ENCODE peak calls at places on chromosomes 1 and 21, in seven cellular contexts. R is heart right ventricle, P is ovary, T is uterus, D is tibial nerve, O is fibroblast of lung, K is HL-60. L is an unnamed sample.

GRCh38 chr1:45327644-45328515 is 1.2 kb downstream of the HPDL start:
- DNase-seq in R (no peak), P (no peak), T (no peak), D (no peak), O (no peak), K (peak), L (no peak)

GRCh38 chr21:15797577-15798363 is 68.0 kb downstream of the USP25 start:
- DNase-seq in R (no peak), P (no peak), T (no peak), D (no peak), O (no peak), K (no peak), L (no peak)

GRCh38 chr1:156100205-156100995 is 14.1 kb upstream of the LMNA start:
- DNase-seq in R (no peak), P (peak), T (no peak), D (no peak), O (no peak), K (no peak), L (no peak)

GRCh38 chr1:167056529-167057296 is 33.5 kb downstream of the GPA33 start:
- DNase-seq in R (no peak), P (no peak), T (no peak), D (no peak), O (no peak), K (peak), L (no peak)

GRCh38 chr1:89545264-89546038 is 20.8 kb downstream of the LRRC8B start:
- DNase-seq in R (no peak), P (no peak), T (no peak), D (no peak), O (no peak), K (no peak), L (peak)

GRCh38 chr1:4734791-4735190 is 80.4 kb downstream of the AJAP1 start:
- DNase-seq in R (no peak), P (no peak), T (no peak), D (no peak), O (no peak), K (no peak), L (no peak)

GRCh38 chr1:56897150-56898004 is 42.8 kb downstream of the C8A start:
- DNase-seq in R (no peak), P (no peak), T (no peak), D (no peak), O (peak), K (no peak), L (peak)

GRCh38 chr1:22171951-22172715 is 29.2 kb upstream of the WNT4 start:
- DNase-seq in R (no peak), P (no peak), T (no peak), D (no peak), O (no peak), K (no peak), L (no peak)

GRCh38 chr1:32339363-32339978 is 3.4 kb upstream of the MARCKSL1 start:
- DNase-seq in R (no peak), P (no peak), T (no peak), D (no peak), O (peak), K (peak), L (peak)

GRCh38 chr1:152533327-152533938 is 19.2 kb downstream of the CRCT1 start:
- DNase-seq in R (no peak), P (no peak), T (no peak), D (no peak), O (no peak), K (peak), L (no peak)

GRCh38 chr1:161998811-161999210 is 24.9 kb downstream of the OLFML2B start:
- DNase-seq in R (no peak), P (no peak), T (no peak), D (no peak), O (no peak), K (no peak), L (peak)

GRCh38 chr1:169086603-169087455 is 19.7 kb upstream of the ATP1B1 start:
- DNase-seq in R (no peak), P (no peak), T (no peak), D (no peak), O (peak), K (no peak), L (peak)

GRCh38 chr1:20248954-20249612 is 41.6 kb upstream of the VWA5B1 start:
- DNase-seq in R (no peak), P (no peak), T (no peak), D (no peak), O (no peak), K (no peak), L (no peak)

GRCh38 chr1:221979461-221980032 is 237.7 kb upstream of the DUSP10 start:
- DNase-seq in R (no peak), P (no peak), T (no peak), D (no peak), O (no peak), K (no peak), L (no peak)

GRCh38 chr1:225657462-225657989 is 4.6 kb upstream of the ENAH start:
- DNase-seq in R (no peak), P (no peak), T (peak), D (no peak), O (peak), K (no peak), L (peak)

GRCh38 chr1:22288593-22289241 is 145.8 kb upstream of the WNT4 start:
- DNase-seq in R (no peak), P (no peak), T (no peak), D (no peak), O (no peak), K (no peak), L (no peak)

GRCh38 chr1:24180676-24181075 is 6.4 kb downstream of the IFNLR1 start:
- DNase-seq in R (no peak), P (no peak), T (no peak), D (no peak), O (no peak), K (no peak), L (no peak)

DNA sequence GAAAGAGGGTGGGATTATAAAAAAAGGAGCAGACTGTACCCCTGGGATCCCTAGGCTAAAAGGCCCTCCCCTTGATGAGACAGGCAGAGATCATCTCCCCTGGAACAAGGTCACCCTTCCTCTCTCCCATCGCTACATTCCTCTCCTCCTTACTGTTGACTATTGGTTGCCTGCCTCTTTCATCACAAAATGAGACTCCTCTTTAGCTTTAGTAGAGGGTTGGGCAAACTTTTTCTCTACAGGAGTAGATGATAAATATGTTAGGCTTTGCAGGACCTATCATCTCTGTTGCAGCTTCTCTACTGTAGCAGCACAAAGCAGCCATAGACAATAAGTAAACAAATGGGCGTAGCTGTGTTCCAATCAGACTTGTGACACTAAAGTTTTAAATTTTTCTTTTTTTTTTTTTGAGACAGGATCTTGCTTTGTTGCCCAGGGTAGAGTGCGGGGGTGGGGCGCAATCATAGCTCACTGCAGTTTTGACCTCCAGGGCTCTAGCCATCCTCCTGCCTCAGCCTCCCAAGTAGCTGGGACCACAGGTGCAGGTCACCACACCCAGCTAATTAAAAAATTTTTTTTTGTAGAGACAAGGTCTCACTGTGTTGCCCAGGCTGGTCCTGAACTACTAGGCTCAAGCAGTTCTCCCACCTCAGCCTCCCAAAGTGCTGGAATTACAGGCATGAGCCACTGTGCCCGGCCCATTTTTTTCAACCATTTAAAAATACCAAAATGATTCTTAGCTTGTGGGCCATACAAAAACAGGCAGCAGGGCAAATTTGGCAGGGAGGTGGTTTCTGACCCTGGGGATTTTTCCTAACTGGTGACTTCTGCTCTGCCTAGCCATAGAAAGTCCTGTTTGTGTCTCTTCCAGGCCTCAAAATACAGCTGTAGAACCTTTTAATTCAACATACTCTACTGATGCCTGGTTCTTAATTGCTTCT is 15.1 kb downstream of the MCL1 start:
- DNase-seq in R (no peak), P (no peak), T (peak), D (peak), O (peak), K (no peak), L (no peak)
- H3K4me3 ChIP-seq in R (no peak), P (no peak), T (no peak), D (no peak), O (no peak), K (no peak), L (no peak)

GRCh38 chr1:159088566-159089183 is 12.1 kb upstream of the AIM2 start:
- DNase-seq in R (no peak), P (no peak), T (no peak), D (no peak), O (peak), K (peak), L (no peak)
- H3K27ac ChIP-seq in R (no peak), P (no peak), T (no peak), D (no peak), O (no peak), K (peak), L (no peak)

GRCh38 chr1:230600111-230601000 is 41.9 kb upstream of the COG2 start:
- DNase-seq in R (no peak), P (no peak), T (no peak), D (no peak), O (no peak), K (no peak), L (no peak)
- H3K4me3 ChIP-seq in R (no peak), P (no peak), T (no peak), D (no peak), O (no peak), K (no peak), L (no peak)

DNA sequence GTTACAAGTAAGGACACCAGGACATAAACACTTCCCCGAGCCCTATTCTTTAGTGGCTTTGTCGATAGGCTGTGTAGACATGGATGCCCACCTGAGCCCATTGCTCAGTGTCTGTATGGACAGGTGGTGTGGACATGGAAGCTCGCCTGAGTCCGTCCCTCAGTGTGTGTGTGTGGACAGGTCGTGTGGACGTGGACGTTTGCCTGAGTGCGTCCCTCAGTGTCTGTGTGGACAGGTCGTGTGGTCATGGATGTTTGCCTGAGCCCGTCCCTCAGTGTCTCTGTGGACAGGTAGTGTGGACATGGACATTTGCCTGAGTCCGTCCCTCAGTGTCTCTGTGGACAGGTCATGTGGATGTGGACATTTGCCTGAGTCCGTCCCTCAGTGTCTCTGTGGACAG is 38.7 kb upstream of the COL6A2 start:
- DNase-seq in R (no peak), P (peak), T (peak), D (no peak), O (no peak), K (no peak), L (no peak)
- H3K27ac ChIP-seq in R (no peak), P (no peak), T (peak), D (peak), O (peak), K (no peak), L (no peak)

GRCh38 chr1:110340207-110340468 is 961 bp downstream of the RBM15 start:
- DNase-seq in R (no peak), P (peak), T (peak), D (no peak), O (no peak), K (peak), L (no peak)

GRCh38 chr1:110344152-110344551 is 5.0 kb downstream of the RBM15 start:
- DNase-seq in R (no peak), P (no peak), T (no peak), D (no peak), O (no peak), K (no peak), L (no peak)

GRCh38 chr1:110343249-110343648 is 4.1 kb downstream of the RBM15 start:
- DNase-seq in R (no peak), P (no peak), T (no peak), D (no peak), O (no peak), K (no peak), L (no peak)

GRCh38 chr1:110341146-110341871 is 2.1 kb downstream of the RBM15 start:
- DNase-seq in R (no peak), P (no peak), T (no peak), D (no peak), O (no peak), K (peak), L (no peak)

GRCh38 chr1:110341872-110342331 is 2.7 kb downstream of the RBM15 start:
- DNase-seq in R (no peak), P (no peak), T (no peak), D (no peak), O (no peak), K (no peak), L (no peak)
- H3K4me3 ChIP-seq in R (peak), P (no peak), T (no peak), D (no peak), O (peak), K (peak), L (peak)

GRCh38 chr1:945910-946565 is 13.0 kb downstream of the NOC2L start:
- DNase-seq in R (no peak), P (no peak), T (no peak), D (no peak), O (no peak), K (no peak), L (no peak)

GRCh38 chr1:943545-944340 is 15.3 kb downstream of the NOC2L start:
- DNase-seq in R (no peak), P (peak), T (no peak), D (no peak), O (no peak), K (no peak), L (no peak)

GRCh38 chr1:942864-943533 is 16.1 kb downstream of the NOC2L start:
- DNase-seq in R (peak), P (peak), T (peak), D (no peak), O (peak), K (no peak), L (peak)

GRCh38 chr1:942411-942821 is 16.6 kb downstream of the NOC2L start:
- DNase-seq in R (no peak), P (peak), T (no peak), D (no peak), O (no peak), K (no peak), L (no peak)

GRCh38 chr1:944341-945325 is 14.4 kb downstream of the NOC2L start:
- DNase-seq in R (no peak), P (peak), T (peak), D (no peak), O (peak), K (no peak), L (no peak)
- H3K27ac ChIP-seq in R (peak), P (no peak), T (peak), D (no peak), O (peak), K (no peak), L (no peak)

GRCh38 chr1:218348628-218349185 is 3.6 kb downstream of the TGFB2 start:
- DNase-seq in R (no peak), P (no peak), T (no peak), D (no peak), O (no peak), K (no peak), L (no peak)
- H3K4me3 ChIP-seq in R (peak), P (peak), T (peak), D (peak), O (peak), K (no peak), L (peak)

GRCh38 chr1:16372535-16373340 is 5.7 kb downstream of the SZRD1 start:
- DNase-seq in R (no peak), P (no peak), T (no peak), D (no peak), O (no peak), K (no peak), L (no peak)

GRCh38 chr1:16371725-16372124 is 4.7 kb downstream of the SZRD1 start:
- DNase-seq in R (no peak), P (peak), T (no peak), D (no peak), O (no peak), K (no peak), L (peak)

GRCh38 chr1:16367258-16367967 is 371 bp downstream of the SZRD1 start:
- DNase-seq in R (peak), P (peak), T (peak), D (peak), O (peak), K (peak), L (peak)

GRCh38 chr1:16367968-16368910 is 1.2 kb downstream of the SZRD1 start:
- DNase-seq in R (no peak), P (no peak), T (no peak), D (no peak), O (peak), K (no peak), L (peak)

GRCh38 chr1:16369821-16370220 is 2.8 kb downstream of the SZRD1 start:
- DNase-seq in R (no peak), P (no peak), T (no peak), D (no peak), O (no peak), K (no peak), L (no peak)
- H3K27ac ChIP-seq in R (no peak), P (no peak), T (no peak), D (no peak), O (no peak), K (no peak), L (no peak)